ENCODE peak calls at places on chromosomes 12 and 14, in four cellular contexts. M, E, G and N are unnamed samples. For H3K36me3, the result is how much of the 10 kb centered on the place peaks cover.

GRCh38 chr12:95582230-95583058 is 31.2 kb upstream of the USP44 start:
- DNase-seq in G (no peak), M (no peak), E (no peak), N (no peak)

GRCh38 chr14:70317969-70318634 is 41.4 kb downstream of the COX16 start:
- DNase-seq in M (no peak), G (no peak), E (peak), N (peak)

GRCh38 chr14:93112891-93113677 is 2.6 kb downstream of the ITPK1 start:
- DNase-seq in M (peak), E (peak), G (peak), N (peak)

GRCh38 chr12:84701966-84702365 is 210.6 kb downstream of the SLC6A15 start:
- DNase-seq in M (no peak), G (no peak), E (no peak), N (no peak)

GRCh38 chr12:83461326-83461985 is 774.8 kb downstream of the TMTC2 start:
- DNase-seq in G (no peak), E (no peak), M (no peak), N (no peak)

GRCh38 chr12:75894965-75895754 is 136.4 kb downstream of the PHLDA1 start:
- DNase-seq in G (no peak), E (no peak), M (no peak), N (no peak)

GRCh38 chr12:124909831-124910560 is 4.5 kb downstream of the UBC start:
- DNase-seq in G (no peak), E (no peak), M (no peak), N (no peak)

GRCh38 chr12:75814856-75815754 is 216.5 kb downstream of the PHLDA1 start:
- DNase-seq in G (no peak), M (no peak), E (no peak), N (no peak)

GRCh38 chr12:11697670-11698387 is 48.4 kb downstream of the ETV6 start:
- DNase-seq in G (no peak), M (no peak), E (no peak), N (no peak)

GRCh38 chr14:100586153-100586519 is 1.1 kb downstream of the BEGAIN start:
- DNase-seq in E (no peak), G (no peak), M (peak), N (no peak)

GRCh38 chr12:53483979-53484377 is 15.3 kb downstream of the MAP3K12 start:
- DNase-seq in G (peak), E (no peak), M (no peak), N (no peak)

GRCh38 chr12:97404549-97404948 is 58.1 kb upstream of the RMST start:
- DNase-seq in M (peak), E (no peak), G (no peak), N (peak)

GRCh38 chr14:22131749-22132476 is 457.1 kb downstream of the DAD1 start:
- DNase-seq in E (peak), G (no peak), M (peak), N (no peak)

GRCh38 chr12:124453419-124454351 is 113.7 kb downstream of the NCOR2 start:
- DNase-seq in E (peak), M (no peak), G (peak), N (peak)

GRCh38 chr14:59187802-59188460 is 536 bp upstream of the DAAM1 start:
- DNase-seq in G (peak), E (peak), M (peak), N (no peak)

GRCh38 chr14:75452324-75452723 is 24.5 kb downstream of the JDP2 start:
- DNase-seq in E (no peak), M (no peak), G (no peak), N (no peak)

GRCh38 chr12:98154850-98155249 is 360.5 kb upstream of the TMPO start:
- DNase-seq in M (no peak), G (no peak), E (no peak), N (no peak)

GRCh38 chr12:67535176-67535575 is 113.4 kb upstream of the DYRK2 start:
- DNase-seq in E (no peak), M (no peak), G (no peak), N (no peak)

GRCh38 chr12:67531519-67531918 is 117.0 kb upstream of the DYRK2 start:
- DNase-seq in M (no peak), G (no peak), E (no peak), N (no peak)

GRCh38 chr12:67534671-67535070 is 113.9 kb upstream of the DYRK2 start:
- DNase-seq in E (no peak), G (no peak), M (no peak), N (no peak)

GRCh38 chr12:67534046-67534445 is 114.5 kb upstream of the DYRK2 start:
- DNase-seq in E (no peak), G (no peak), M (no peak), N (no peak)

GRCh38 chr12:67533159-67533558 is 115.4 kb upstream of the DYRK2 start:
- DNase-seq in E (no peak), M (no peak), G (no peak), N (no peak)
- TF ChIP-seq EP300 in E (no peak), M (no peak), G (no peak), N (no peak)

DNA sequence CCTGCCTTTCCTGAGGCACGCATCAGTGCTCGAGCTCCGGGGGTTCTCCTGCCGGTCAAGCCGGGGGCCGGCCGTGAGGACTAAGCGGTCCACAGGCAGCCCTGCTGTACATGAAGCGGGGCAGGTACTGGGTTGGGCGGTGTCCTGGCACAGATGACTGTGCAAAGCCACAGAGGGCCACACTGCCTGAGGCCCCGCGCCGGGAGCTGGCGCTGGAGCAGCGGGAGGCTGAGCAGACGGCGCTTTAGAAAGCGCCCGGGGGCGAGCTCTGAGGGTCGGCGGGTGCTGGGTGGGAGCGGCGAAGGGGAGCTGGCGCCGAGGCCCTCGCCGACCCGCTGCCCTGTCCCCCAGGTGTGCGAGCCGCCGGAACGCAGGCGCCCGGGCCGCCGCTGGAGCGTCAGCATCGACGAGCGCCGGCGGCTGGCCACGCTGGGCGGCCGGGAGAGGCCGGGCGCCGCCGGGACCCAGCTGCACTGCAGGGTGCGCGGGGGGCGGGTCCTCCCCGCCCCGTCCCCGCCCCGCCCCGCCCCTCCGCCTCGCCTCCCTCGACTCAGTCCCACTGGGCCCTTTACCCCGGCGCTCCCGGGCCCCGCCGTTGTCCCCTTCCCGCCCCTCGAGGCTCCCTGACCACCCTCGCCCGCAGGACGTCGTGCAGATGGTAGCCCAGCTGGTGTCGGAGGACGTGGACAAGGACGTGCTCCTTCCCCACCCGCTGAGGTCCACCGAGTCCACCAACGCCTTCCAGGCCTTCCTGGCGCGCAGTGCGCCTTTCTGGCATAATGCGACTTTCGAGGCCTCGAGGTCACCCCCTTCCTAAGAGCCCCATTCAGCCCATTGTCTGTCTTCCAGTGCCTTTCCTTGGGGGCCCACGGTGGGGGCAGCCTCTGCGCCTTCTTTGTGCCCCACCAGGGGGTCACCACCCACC is 8.3 kb upstream of the MTA1 start:
- DNase-seq in G (peak), M (peak), E (peak), N (peak)
- H3K36me3 ChIP-seq in G (under half), M (under half), E (under half), N (under half)

GRCh38 chr12:3931206-3931605 is 58.0 kb upstream of the PARP11 start:
- DNase-seq in G (no peak), E (no peak), M (no peak), N (no peak)

GRCh38 chr12:3933074-3933818 is 60.0 kb upstream of the PARP11 start:
- DNase-seq in M (no peak), G (no peak), E (no peak), N (no peak)

GRCh38 chr12:3931721-3932120 is 58.5 kb upstream of the PARP11 start:
- DNase-seq in M (no peak), G (no peak), E (no peak), N (no peak)

GRCh38 chr12:3928538-3929220 is 55.5 kb upstream of the PARP11 start:
- DNase-seq in E (no peak), M (no peak), G (no peak), N (no peak)

DNA sequence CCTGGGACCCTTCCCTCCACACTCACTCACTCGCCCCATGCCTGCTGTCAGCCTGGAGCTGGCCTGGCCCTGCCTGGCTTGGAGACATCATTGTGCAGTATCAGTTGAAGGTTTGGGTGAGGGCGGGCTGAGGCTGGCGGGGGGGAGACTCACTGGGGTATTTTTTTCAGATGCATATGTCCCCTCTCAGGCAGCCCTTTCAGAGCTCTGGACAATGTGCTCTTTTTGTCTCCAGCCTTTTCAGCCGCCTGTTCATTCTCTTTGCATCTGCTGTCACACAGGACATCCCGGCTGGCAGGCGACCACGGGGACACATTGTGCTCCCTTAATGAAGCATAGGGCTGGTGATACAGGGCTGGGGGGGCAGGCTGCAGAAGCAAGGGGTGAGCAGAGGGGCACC is 57.0 kb upstream of the PARP11 start:
- DNase-seq in M (no peak), E (no peak), G (no peak), N (no peak)
- TF ChIP-seq POLR2A in M (no peak), E (no peak), G (no peak), N (no peak)

GRCh38 chr12:51942501-51943000 is 8.9 kb upstream of the ACVR1B start:
- DNase-seq in G (no peak), E (no peak), M (no peak), N (peak)

GRCh38 chr12:51941669-51942455 is 9.6 kb upstream of the ACVR1B start:
- DNase-seq in M (no peak), E (no peak), G (no peak), N (peak)

GRCh38 chr12:51943346-51943745 is 8.2 kb upstream of the ACVR1B start:
- DNase-seq in M (no peak), G (no peak), E (no peak), N (peak)

GRCh38 chr12:51938744-51939143 is 12.8 kb upstream of the ACVR1B start:
- DNase-seq in G (no peak), M (no peak), E (peak), N (no peak)

GRCh38 chr12:51941011-51941561 is 10.4 kb upstream of the ACVR1B start:
- DNase-seq in G (no peak), E (no peak), M (no peak), N (peak)
- TF ChIP-seq EP300 in G (no peak), E (no peak), M (no peak), N (no peak)

DNA sequence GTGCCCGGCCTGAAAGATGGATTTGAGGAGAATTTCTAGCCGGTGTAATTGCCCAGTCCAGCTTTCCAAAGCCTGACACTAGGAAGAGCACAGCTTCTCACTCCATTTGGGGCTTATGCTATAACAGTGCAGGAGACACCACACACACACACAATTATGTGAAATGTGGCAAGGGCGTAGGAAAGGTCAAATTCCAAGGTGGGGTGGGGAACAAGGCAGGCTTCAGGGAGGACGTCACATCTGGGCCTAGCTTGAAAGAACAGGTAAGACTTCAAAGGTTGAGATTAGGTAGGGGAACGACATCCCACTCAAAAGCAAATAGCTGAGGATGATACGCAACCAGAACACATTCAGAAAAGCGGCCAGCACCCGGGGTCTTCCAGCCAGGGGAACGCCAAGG is 11.6 kb downstream of the RAB35 start:
- DNase-seq in G (no peak), E (no peak), M (no peak), N (no peak)
- H3K36me3 ChIP-seq in G (under half), E (under half), M (half or more), N (under half)

GRCh38 chr12:123266679-123267277 is 4.9 kb downstream of the CDK2AP1 start:
- DNase-seq in M (no peak), G (no peak), E (no peak), N (no peak)

GRCh38 chr12:123269395-123269892 is 2.2 kb downstream of the CDK2AP1 start:
- DNase-seq in G (peak), M (peak), E (peak), N (peak)

GRCh38 chr12:123268850-123269249 is 2.8 kb downstream of the CDK2AP1 start:
- DNase-seq in E (no peak), G (no peak), M (no peak), N (no peak)

GRCh38 chr12:123267335-123267920 is 4.2 kb downstream of the CDK2AP1 start:
- DNase-seq in G (no peak), E (no peak), M (no peak), N (no peak)

GRCh38 chr12:123267991-123268843 is 3.4 kb downstream of the CDK2AP1 start:
- DNase-seq in G (no peak), M (no peak), E (peak), N (no peak)
- TF ChIP-seq POLR2A in G (no peak), M (no peak), E (no peak), N (no peak)